ENCODE peak calls at places on chromosome 3, in nine cellular contexts. One of them, this sample, is unnamed. For H3K27me3, the result is how much of the 10 kb centered on the place peaks cover.

GRCh38 chr3:116005404-116005803 is 382.1 kb downstream of the GAP43 start:
- DNase-seq in upper lobe of left lung: no peak
- DNase-seq in breast epithelium: no peak
- DNase-seq in stomach: no peak
- DNase-seq in HL-60: no peak
- DNase-seq in HCT116: no peak
- DNase-seq in esophagus muscularis mucosa: no peak
- DNase-seq in H1: no peak
- DNase-seq in GM23338: no peak
- DNase-seq in this sample: no peak

GRCh38 chr3:14428087-14429067 is 26.0 kb downstream of the SLC6A6 start:
- DNase-seq in upper lobe of left lung: no peak
- DNase-seq in breast epithelium: no peak
- DNase-seq in stomach: no peak
- DNase-seq in HL-60: no peak
- DNase-seq in HCT116: no peak
- DNase-seq in esophagus muscularis mucosa: no peak
- DNase-seq in H1: no peak
- DNase-seq in GM23338: no peak
- DNase-seq in this sample: no peak

GRCh38 chr3:110016235-110016634 is 678.9 kb upstream of the DPPA4 start:
- DNase-seq in upper lobe of left lung: peak
- DNase-seq in breast epithelium: no peak
- DNase-seq in stomach: no peak
- DNase-seq in HL-60: no peak
- DNase-seq in HCT116: no peak
- DNase-seq in esophagus muscularis mucosa: no peak
- DNase-seq in H1: no peak
- DNase-seq in GM23338: peak
- DNase-seq in this sample: no peak

GRCh38 chr3:124034016-124034808 is 42.3 kb upstream of the ROPN1 start:
- DNase-seq in upper lobe of left lung: no peak
- DNase-seq in breast epithelium: no peak
- DNase-seq in stomach: no peak
- DNase-seq in HL-60: no peak
- DNase-seq in HCT116: no peak
- DNase-seq in esophagus muscularis mucosa: peak
- DNase-seq in H1: no peak
- DNase-seq in GM23338: peak
- DNase-seq in this sample: peak

GRCh38 chr3:28860307-28860706 is 420.6 kb upstream of the RBMS3 start:
- DNase-seq in upper lobe of left lung: no peak
- DNase-seq in breast epithelium: peak
- DNase-seq in stomach: no peak
- DNase-seq in HL-60: no peak
- DNase-seq in HCT116: no peak
- DNase-seq in esophagus muscularis mucosa: no peak
- DNase-seq in H1: no peak
- DNase-seq in GM23338: no peak
- DNase-seq in this sample: no peak

GRCh38 chr3:38978729-38979128 is 73.0 kb downstream of the SCN11A start:
- DNase-seq in upper lobe of left lung: no peak
- DNase-seq in breast epithelium: no peak
- DNase-seq in stomach: no peak
- DNase-seq in HL-60: no peak
- DNase-seq in HCT116: no peak
- DNase-seq in esophagus muscularis mucosa: peak
- DNase-seq in H1: no peak
- DNase-seq in GM23338: peak
- DNase-seq in this sample: no peak

GRCh38 chr3:74075213-74075612 is 450.5 kb upstream of the PDZRN3 start:
- DNase-seq in upper lobe of left lung: no peak
- DNase-seq in breast epithelium: no peak
- DNase-seq in stomach: no peak
- DNase-seq in HL-60: no peak
- DNase-seq in HCT116: no peak
- DNase-seq in esophagus muscularis mucosa: no peak
- DNase-seq in H1: no peak
- DNase-seq in GM23338: no peak
- DNase-seq in this sample: no peak

GRCh38 chr3:186783731-186784515 is 546 bp downstream of the EIF4A2 start:
- DNase-seq in upper lobe of left lung: peak
- DNase-seq in breast epithelium: peak
- DNase-seq in stomach: peak
- DNase-seq in HL-60: peak
- DNase-seq in HCT116: no peak
- DNase-seq in esophagus muscularis mucosa: peak
- DNase-seq in H1: no peak
- DNase-seq in GM23338: peak
- DNase-seq in this sample: peak

GRCh38 chr3:159897331-159898075 is 91.1 kb upstream of the IL12A start:
- DNase-seq in upper lobe of left lung: no peak
- DNase-seq in breast epithelium: no peak
- DNase-seq in stomach: no peak
- DNase-seq in HL-60: no peak
- DNase-seq in HCT116: no peak
- DNase-seq in esophagus muscularis mucosa: no peak
- DNase-seq in H1: no peak
- DNase-seq in GM23338: no peak
- DNase-seq in this sample: no peak

GRCh38 chr3:124812291-124813265 is 74.6 kb downstream of the ITGB5 start:
- DNase-seq in upper lobe of left lung: peak
- DNase-seq in breast epithelium: peak
- DNase-seq in stomach: peak
- DNase-seq in HL-60: no peak
- DNase-seq in HCT116: peak
- DNase-seq in esophagus muscularis mucosa: peak
- DNase-seq in H1: no peak
- DNase-seq in GM23338: no peak
- DNase-seq in this sample: peak

GRCh38 chr3:138457863-138458735 is 23.7 kb downstream of the ESYT3 start:
- DNase-seq in upper lobe of left lung: peak
- DNase-seq in breast epithelium: peak
- DNase-seq in stomach: no peak
- DNase-seq in HL-60: no peak
- DNase-seq in HCT116: no peak
- DNase-seq in esophagus muscularis mucosa: no peak
- DNase-seq in H1: no peak
- DNase-seq in GM23338: no peak
- DNase-seq in this sample: no peak

GRCh38 chr3:9037113-9037715 is 73.9 kb upstream of the RAD18 start:
- DNase-seq in upper lobe of left lung: no peak
- DNase-seq in breast epithelium: no peak
- DNase-seq in stomach: no peak
- DNase-seq in HL-60: peak
- DNase-seq in HCT116: no peak
- DNase-seq in esophagus muscularis mucosa: no peak
- DNase-seq in H1: no peak
- DNase-seq in GM23338: no peak
- DNase-seq in this sample: no peak

GRCh38 chr3:33046521-33046920 is 50.4 kb downstream of the GLB1 start:
- DNase-seq in upper lobe of left lung: no peak
- DNase-seq in breast epithelium: no peak
- DNase-seq in stomach: no peak
- DNase-seq in HL-60: no peak
- DNase-seq in HCT116: no peak
- DNase-seq in esophagus muscularis mucosa: no peak
- DNase-seq in H1: no peak
- DNase-seq in GM23338: no peak
- DNase-seq in this sample: no peak

GRCh38 chr3:7929319-7929889 is 572.2 kb upstream of the LMCD1 start:
- DNase-seq in upper lobe of left lung: no peak
- DNase-seq in breast epithelium: no peak
- DNase-seq in stomach: no peak
- DNase-seq in HL-60: no peak
- DNase-seq in HCT116: no peak
- DNase-seq in esophagus muscularis mucosa: no peak
- DNase-seq in H1: no peak
- DNase-seq in GM23338: no peak
- DNase-seq in this sample: no peak
- TF ChIP-seq POLR2AphosphoS5 in upper lobe of left lung: no peak
- TF ChIP-seq POLR2AphosphoS5 in breast epithelium: no peak
- TF ChIP-seq POLR2AphosphoS5 in stomach: no peak
- TF ChIP-seq POLR2AphosphoS5 in HL-60: no peak
- TF ChIP-seq POLR2AphosphoS5 in HCT116: no peak
- TF ChIP-seq POLR2AphosphoS5 in esophagus muscularis mucosa: no peak
- TF ChIP-seq POLR2AphosphoS5 in H1: no peak
- TF ChIP-seq POLR2AphosphoS5 in GM23338: no peak
- TF ChIP-seq POLR2AphosphoS5 in this sample: no peak

GRCh38 chr3:169669816-169670215 is 6.3 kb upstream of the MECOM start:
- DNase-seq in upper lobe of left lung: no peak
- DNase-seq in breast epithelium: no peak
- DNase-seq in stomach: no peak
- DNase-seq in HL-60: no peak
- DNase-seq in HCT116: no peak
- DNase-seq in esophagus muscularis mucosa: no peak
- DNase-seq in H1: no peak
- DNase-seq in GM23338: no peak
- DNase-seq in this sample: no peak
- H3K27me3 ChIP-seq in upper lobe of left lung: under half
- H3K27me3 ChIP-seq in breast epithelium: half or more
- H3K27me3 ChIP-seq in stomach: half or more
- H3K27me3 ChIP-seq in HL-60: half or more
- H3K27me3 ChIP-seq in HCT116: under half
- H3K27me3 ChIP-seq in esophagus muscularis mucosa: half or more
- H3K27me3 ChIP-seq in H1: under half
- H3K27me3 ChIP-seq in GM23338: half or more
- H3K27me3 ChIP-seq in this sample: half or more

DNA sequence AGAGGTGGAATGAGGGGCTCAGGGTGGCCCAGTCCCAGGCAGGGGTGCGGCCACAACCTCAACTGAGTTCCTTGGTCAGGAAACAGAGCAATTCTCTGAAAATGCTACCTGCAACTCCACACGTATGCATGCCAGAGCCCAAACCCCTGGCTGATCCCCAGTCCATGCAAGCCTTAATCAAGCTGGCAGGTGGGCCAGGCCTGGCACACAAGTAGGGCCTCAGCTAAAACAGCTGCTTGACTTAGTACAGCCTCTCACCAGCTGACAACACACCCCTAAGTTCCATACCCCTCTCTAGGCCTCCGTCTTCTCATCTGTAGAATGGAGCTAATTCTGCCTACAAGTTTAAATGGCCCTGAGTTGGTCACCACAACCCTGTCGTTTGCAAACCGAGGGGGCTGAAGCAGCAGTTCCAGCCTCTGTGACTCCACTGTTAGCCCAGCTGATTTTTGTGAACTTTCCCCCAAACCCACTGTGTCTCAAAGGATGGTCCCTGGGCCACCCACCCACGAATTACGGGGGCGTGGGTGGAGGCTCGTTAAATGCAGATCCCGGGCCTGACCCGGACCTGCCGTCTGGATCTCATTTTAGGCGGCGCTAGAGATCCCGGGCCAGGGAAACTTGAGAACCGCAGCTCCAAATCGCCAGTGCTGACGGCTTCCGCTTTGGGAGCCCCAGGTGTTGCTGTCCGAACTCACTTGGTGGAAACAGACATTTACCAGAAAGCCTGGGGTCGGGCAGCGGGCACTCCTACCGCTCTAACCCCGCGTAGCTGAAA is 927 bp downstream of the CHDH start:
- DNase-seq in upper lobe of left lung: peak
- DNase-seq in breast epithelium: peak
- DNase-seq in stomach: peak
- DNase-seq in HL-60: no peak
- DNase-seq in HCT116: peak
- DNase-seq in esophagus muscularis mucosa: no peak
- DNase-seq in H1: peak
- DNase-seq in GM23338: peak
- DNase-seq in this sample: peak
- TF ChIP-seq CTCF in upper lobe of left lung: no peak
- TF ChIP-seq CTCF in breast epithelium: no peak
- TF ChIP-seq CTCF in stomach: no peak
- TF ChIP-seq CTCF in HL-60: no peak
- TF ChIP-seq CTCF in HCT116: no peak
- TF ChIP-seq CTCF in esophagus muscularis mucosa: no peak
- TF ChIP-seq CTCF in H1: peak
- TF ChIP-seq CTCF in GM23338: peak
- TF ChIP-seq CTCF in this sample: no peak

GRCh38 chr3:51396401-51396800 is 5.3 kb downstream of the RBM15B start:
- DNase-seq in upper lobe of left lung: no peak
- DNase-seq in breast epithelium: no peak
- DNase-seq in stomach: no peak
- DNase-seq in HL-60: no peak
- DNase-seq in HCT116: no peak
- DNase-seq in esophagus muscularis mucosa: no peak
- DNase-seq in H1: no peak
- DNase-seq in GM23338: no peak
- DNase-seq in this sample: no peak
- TF ChIP-seq POLR2AphosphoS5 in upper lobe of left lung: no peak
- TF ChIP-seq POLR2AphosphoS5 in breast epithelium: no peak
- TF ChIP-seq POLR2AphosphoS5 in stomach: no peak
- TF ChIP-seq POLR2AphosphoS5 in HL-60: no peak
- TF ChIP-seq POLR2AphosphoS5 in HCT116: no peak
- TF ChIP-seq POLR2AphosphoS5 in esophagus muscularis mucosa: no peak
- TF ChIP-seq POLR2AphosphoS5 in H1: peak
- TF ChIP-seq POLR2AphosphoS5 in GM23338: peak
- TF ChIP-seq POLR2AphosphoS5 in this sample: no peak